ENCODE peak calls at places on chromosomes 2 and 18, in eight cellular contexts. O is psoas muscle; M is CD4-positive, alpha-beta T cell; F is gastrocnemius medialis; J is fibroblast of lung; S is kidney; D is CD8-positive, alpha-beta T cell; V is Peyer's patch. R is an unnamed sample.
A peak's percentile ranks its signal among the peaks of the same experiment; 100 is the strongest.

GRCh38 chr2:161005170-161005569 is 155.1 kb upstream of the TANK start:
- DNase-seq in O (no peak), M (no peak), F (no peak), J (no peak), S (no peak), D (no peak), V (no peak), R (no peak)

GRCh38 chr18:9137168-9138066 is 836 bp downstream of the ANKRD12 start:
- DNase-seq in O (peak; percentile 84), M (peak; percentile 32), F (peak; percentile 50), J (peak; percentile 91), S (peak; percentile 90), D (peak; percentile 62), V (peak; percentile 83), R (peak; percentile 84)

GRCh38 chr2:61722800-61723199 is 131.1 kb downstream of the FAM161A start:
- DNase-seq in O (no peak), M (no peak), F (no peak), J (no peak), S (no peak), D (no peak), V (no peak), R (no peak)

GRCh38 chr18:6835345-6835744 is 105.8 kb downstream of the ARHGAP28 start:
- DNase-seq in O (no peak), M (no peak), F (no peak), J (no peak), S (no peak), D (no peak), V (no peak), R (no peak)

GRCh38 chr18:13452448-13452811 is 233.9 kb downstream of the LDLRAD4 start:
- DNase-seq in O (peak; percentile 58), M (no peak), F (no peak), J (peak; percentile 86), S (no peak), D (no peak), V (no peak), R (no peak)

GRCh38 chr2:117738991-117739839 is 75.3 kb upstream of the DDX18 start:
- DNase-seq in O (no peak), M (no peak), F (no peak), J (no peak), S (no peak), D (no peak), V (no peak), R (no peak)

GRCh38 chr18:22434973-22435608 is 17.4 kb upstream of the CTAGE1 start:
- DNase-seq in O (no peak), M (no peak), F (no peak), J (peak; percentile 90), S (no peak), D (no peak), V (no peak), R (no peak)

GRCh38 chr2:179701524-179702110 is 159.8 kb downstream of the ZNF385B start:
- DNase-seq in O (no peak), M (no peak), F (no peak), J (no peak), S (no peak), D (no peak), V (no peak), R (no peak)

GRCh38 chr2:54899576-54900200 is 150.6 kb downstream of the RTN4 start:
- DNase-seq in O (no peak), M (no peak), F (no peak), J (peak; percentile 51), S (no peak), D (no peak), V (no peak), R (no peak)

GRCh38 chr2:179818546-179818945 is 42.9 kb downstream of the ZNF385B start:
- DNase-seq in O (no peak), M (no peak), F (no peak), J (peak; percentile 67), S (no peak), D (no peak), V (no peak), R (no peak)

GRCh38 chr18:59575995-59576394 is 121.2 kb downstream of the CCBE1 start:
- DNase-seq in O (no peak), M (no peak), F (no peak), J (no peak), S (no peak), D (no peak), V (no peak), R (no peak)

GRCh38 chr2:73163522-73164367 is 38.6 kb upstream of the NOTO start:
- DNase-seq in O (peak; percentile 74), M (peak; percentile 52), F (peak; percentile 32), J (peak; percentile 62), S (no peak), D (peak; percentile 49), V (peak; percentile 76), R (peak; percentile 38)

GRCh38 chr18:78138993-78139496 is 840.6 kb upstream of the SALL3 start:
- DNase-seq in O (no peak), M (no peak), F (no peak), J (no peak), S (no peak), D (no peak), V (no peak), R (no peak)

GRCh38 chr2:100987974-100988373 is 14.1 kb upstream of the RPL31 start:
- DNase-seq in O (no peak), M (no peak), F (no peak), J (no peak), S (no peak), D (no peak), V (no peak), R (no peak)

GRCh38 chr2:7450188-7451156 is 533.3 kb downstream of the RNF144A start:
- DNase-seq in O (no peak), M (no peak), F (no peak), J (no peak), S (no peak), D (no peak), V (no peak), R (no peak)
- H3K27ac ChIP-seq in O (no peak overlapping the region), M (peak overlapping the region; percentile 44), F (no peak overlapping the region), J (no peak overlapping the region), S (no peak overlapping the region), D (peak overlapping the region; percentile 51), V (no peak overlapping the region), R (no peak overlapping the region)

DNA sequence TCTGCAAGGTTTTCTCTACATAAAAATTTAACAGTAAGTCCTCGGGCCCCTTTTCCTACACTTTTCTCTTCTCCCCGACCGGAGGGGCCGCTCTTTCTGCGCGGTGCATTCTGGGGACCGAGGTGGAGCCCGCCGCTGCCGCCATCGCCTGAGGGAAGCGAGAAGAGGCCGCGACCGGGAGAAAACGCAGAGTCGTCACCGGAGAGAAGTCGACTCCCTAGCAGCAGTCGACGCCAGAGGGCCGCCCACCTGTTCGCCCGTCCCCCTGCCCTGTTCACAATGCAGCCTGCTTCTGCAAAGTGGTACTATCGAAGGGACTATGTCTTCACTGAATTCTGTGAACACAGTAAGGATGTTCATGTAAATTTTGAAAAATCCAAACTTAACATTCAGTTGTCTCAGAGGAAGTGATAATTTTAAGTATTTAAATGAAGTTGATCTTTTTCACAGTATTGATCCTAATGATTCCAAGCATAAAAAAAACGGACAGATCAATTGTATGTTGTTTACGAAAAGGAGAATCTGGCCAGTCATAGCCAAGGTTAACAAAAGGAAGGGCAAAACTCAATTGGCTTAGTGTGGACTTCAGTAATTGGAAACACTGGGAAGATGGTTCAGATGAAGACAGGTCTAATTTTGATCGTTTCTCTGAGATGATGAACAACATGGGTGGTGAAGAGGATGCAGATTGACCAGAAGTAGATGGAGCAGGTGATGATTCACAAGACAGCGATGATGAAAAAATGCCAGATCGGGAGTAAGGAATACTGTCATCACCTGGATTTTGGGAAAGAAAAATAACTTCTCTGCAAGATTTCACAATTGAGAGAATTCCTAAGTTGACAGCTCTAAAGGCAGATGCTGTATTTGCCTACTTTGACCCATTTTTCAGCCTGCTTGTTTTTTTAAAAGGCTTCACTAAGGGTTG is 55.8 kb downstream of the ASXL2 start:
- DNase-seq in O (no peak), M (peak; percentile 32), F (no peak), J (peak; percentile 32), S (peak; percentile 80), D (peak; percentile 21), V (no peak), R (no peak)
- H3K27ac ChIP-seq in O (no peak overlapping the region), M (no peak overlapping the region), F (no peak overlapping the region), J (no peak overlapping the region), S (no peak overlapping the region), D (peak overlapping the region; percentile 46), V (peak overlapping the region; percentile 14), R (peak overlapping the region; percentile 53)

GRCh38 chr2:177551989-177552413 is 159.4 kb downstream of the AGPS start:
- DNase-seq in O (peak; percentile 78), M (no peak), F (peak; percentile 21), J (peak; percentile 32), S (peak; percentile 81), D (no peak), V (peak; percentile 68), R (no peak)

GRCh38 chr2:177554365-177554764 is 161.8 kb downstream of the AGPS start:
- DNase-seq in O (no peak), M (no peak), F (no peak), J (peak; percentile 8), S (no peak), D (no peak), V (no peak), R (no peak)

GRCh38 chr2:177552414-177553175 is 160.0 kb downstream of the AGPS start:
- DNase-seq in O (peak; percentile 92), M (peak; percentile 81), F (peak; percentile 74), J (peak; percentile 89), S (peak; percentile 94), D (peak; percentile 83), V (peak; percentile 92), R (peak; percentile 88)

GRCh38 chr2:177556134-177556533 is 163.6 kb downstream of the AGPS start:
- DNase-seq in O (no peak), M (no peak), F (no peak), J (no peak), S (no peak), D (no peak), V (no peak), R (no peak)

DNA sequence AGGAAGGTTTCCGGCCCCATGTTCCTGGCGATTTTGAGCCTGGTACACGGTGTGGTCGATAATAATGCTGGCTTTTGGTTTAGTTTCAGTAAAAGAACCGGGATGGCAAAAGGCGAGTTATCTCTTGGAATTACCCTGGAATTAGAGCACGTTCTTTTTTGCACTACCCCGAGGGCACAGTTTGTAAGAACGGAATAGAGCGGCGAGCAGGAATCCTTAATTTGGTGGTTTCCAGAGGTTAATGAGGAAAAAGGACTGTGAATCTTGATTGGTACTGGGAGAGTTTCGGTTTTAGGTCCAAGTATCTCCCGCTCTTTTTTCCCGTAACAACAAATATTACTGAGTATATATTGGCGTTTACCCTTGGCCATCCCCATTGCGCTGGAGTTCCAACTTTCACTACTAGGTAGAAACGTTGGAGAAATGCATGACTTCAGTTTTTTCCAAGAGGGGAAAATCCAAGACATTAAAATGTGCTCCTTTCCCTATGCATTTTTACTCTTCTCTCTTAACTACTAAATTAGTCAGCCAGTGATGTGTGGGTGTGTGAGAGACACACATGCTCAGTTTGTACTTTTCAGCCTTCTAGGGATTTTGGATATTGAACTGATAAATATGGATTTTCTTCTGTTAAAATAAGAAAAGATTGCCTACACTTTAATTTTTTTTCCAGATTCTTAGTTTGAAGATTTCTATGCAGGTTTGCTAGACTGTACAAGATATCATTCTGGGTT is 160.8 kb downstream of the AGPS start:
- DNase-seq in O (no peak), M (no peak), F (no peak), J (peak; percentile 44), S (no peak), D (no peak), V (no peak), R (no peak)
- H3K27ac ChIP-seq in O (peak overlapping the region; percentile 96), M (peak overlapping the region; percentile 93), F (peak overlapping the region; percentile 97), J (peak overlapping the region; percentile 99), S (peak overlapping the region; percentile 98), D (peak overlapping the region; percentile 100), V (peak overlapping the region; percentile 92), R (peak overlapping the region; percentile 98)

DNA sequence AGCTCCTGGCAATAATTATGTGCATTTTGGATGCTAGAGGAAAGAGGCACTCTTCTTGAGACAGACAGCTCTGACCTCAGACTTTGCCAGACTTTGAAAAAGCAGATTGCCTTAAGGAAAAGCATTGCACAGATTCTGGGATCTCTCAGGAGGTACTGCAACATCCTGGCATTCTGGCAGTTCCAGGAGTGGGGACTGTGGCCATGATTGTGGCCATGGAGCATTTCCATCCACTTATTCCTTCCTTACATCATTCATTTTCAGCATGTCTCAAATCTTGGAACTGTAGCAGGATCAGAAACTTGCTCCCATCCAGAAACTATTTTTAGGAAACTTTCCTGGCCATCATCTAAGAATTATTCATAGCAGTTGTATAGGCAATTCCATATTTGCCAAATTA is 144.9 kb upstream of the FOSL2 start:
- DNase-seq in O (no peak), M (no peak), F (no peak), J (no peak), S (no peak), D (no peak), V (no peak), R (no peak)
- H3K27ac ChIP-seq in O (no peak overlapping the region), M (no peak overlapping the region), F (peak overlapping the region; percentile 21), J (no peak overlapping the region), S (no peak overlapping the region), D (no peak overlapping the region), V (no peak overlapping the region), R (no peak overlapping the region)

R was measured in caudate nucleus.